ENCODE peak calls at places on chromosomes 12 and 14, in four cellular contexts. One of them, this sample, is unnamed. For H3K36me3 and H3K4me1, the result is how much of the 10 kb centered on the place peaks cover.

GRCh38 chr12:82474798-82475184 is 116.5 kb downstream of the METTL25 start:
- DNase-seq in suprapubic skin: no peak
- DNase-seq in ovary: no peak
- DNase-seq in Peyer's patch: no peak
- DNase-seq in this sample: no peak

GRCh38 chr14:90615444-90616095 is 200.7 kb downstream of the TTC7B start:
- DNase-seq in suprapubic skin: no peak
- DNase-seq in ovary: no peak
- DNase-seq in Peyer's patch: no peak
- DNase-seq in this sample: no peak

GRCh38 chr14:73443758-73444157 is 14.6 kb downstream of the NUMB start:
- DNase-seq in suprapubic skin: no peak
- DNase-seq in ovary: no peak
- DNase-seq in Peyer's patch: no peak
- DNase-seq in this sample: no peak

GRCh38 chr12:89856431-89856830 is 147.8 kb upstream of the ATP2B1 start:
- DNase-seq in suprapubic skin: no peak
- DNase-seq in ovary: no peak
- DNase-seq in Peyer's patch: no peak
- DNase-seq in this sample: no peak

GRCh38 chr14:80809663-80810062 is 131.9 kb downstream of the CEP128 start:
- DNase-seq in Peyer's patch: no peak
- DNase-seq in ovary: no peak
- DNase-seq in suprapubic skin: no peak
- DNase-seq in this sample: no peak

GRCh38 chr12:130353081-130353480 is 15.4 kb downstream of the PIWIL1 start:
- DNase-seq in suprapubic skin: no peak
- DNase-seq in Peyer's patch: no peak
- DNase-seq in ovary: no peak
- DNase-seq in this sample: no peak

GRCh38 chr12:121858662-121859572 is at the start of gene HPD:
- DNase-seq in Peyer's patch: no peak
- DNase-seq in suprapubic skin: no peak
- DNase-seq in ovary: peak
- DNase-seq in this sample: peak

GRCh38 chr12:16198884-16199283 is 78.6 kb downstream of the SLC15A5 start:
- DNase-seq in ovary: no peak
- DNase-seq in suprapubic skin: no peak
- DNase-seq in Peyer's patch: no peak
- DNase-seq in this sample: no peak

GRCh38 chr14:33363687-33364086 is 425.0 kb downstream of the NPAS3 start:
- DNase-seq in Peyer's patch: no peak
- DNase-seq in suprapubic skin: no peak
- DNase-seq in ovary: no peak
- DNase-seq in this sample: no peak

GRCh38 chr12:59459966-59460365 is 135.9 kb upstream of the SLC16A7 start:
- DNase-seq in ovary: no peak
- DNase-seq in suprapubic skin: no peak
- DNase-seq in Peyer's patch: no peak
- DNase-seq in this sample: no peak

GRCh38 chr14:68391292-68392014 is 401.4 kb downstream of the ZFP36L1 start:
- DNase-seq in ovary: no peak
- DNase-seq in Peyer's patch: no peak
- DNase-seq in suprapubic skin: no peak
- DNase-seq in this sample: no peak

DNA sequence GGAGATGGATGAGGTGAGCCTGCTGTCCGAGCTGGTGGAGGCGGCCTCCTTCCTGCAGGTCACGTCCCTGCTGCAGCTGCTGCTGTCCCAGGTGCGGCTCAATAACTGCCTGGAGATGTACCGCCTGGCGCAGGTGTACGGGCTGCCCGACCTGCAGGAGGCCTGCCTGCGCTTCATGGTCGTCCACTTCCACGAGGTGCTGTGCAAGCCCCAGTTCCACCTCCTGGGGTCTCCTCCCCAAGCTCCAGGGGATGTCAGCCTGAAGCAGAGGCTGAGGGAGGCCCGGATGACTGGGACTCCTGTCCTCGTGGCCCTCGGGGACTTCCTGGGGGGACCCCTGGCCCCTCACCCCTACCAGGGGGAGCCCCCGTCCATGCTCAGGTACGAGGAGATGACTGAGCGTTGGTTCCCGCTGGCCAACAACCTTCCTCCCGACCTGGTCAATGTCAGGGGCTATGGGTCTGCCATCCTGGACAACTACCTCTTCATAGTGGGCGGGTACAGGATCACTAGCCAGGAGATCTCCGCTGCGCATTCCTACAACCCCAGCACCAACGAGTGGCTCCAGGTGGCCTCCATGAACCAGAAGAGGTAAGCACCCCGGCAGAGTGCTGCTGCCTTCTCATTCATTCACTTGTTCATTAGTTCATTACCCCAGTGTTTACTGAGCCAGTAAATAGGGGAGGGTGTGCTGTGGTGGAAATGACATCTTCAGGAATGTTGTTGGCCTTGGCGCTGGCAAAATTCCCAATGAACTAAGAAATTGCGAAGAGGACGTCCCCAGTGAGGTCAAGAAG is 774 bp upstream of the MANSC4 start:
- DNase-seq in suprapubic skin: peak
- DNase-seq in Peyer's patch: peak
- DNase-seq in ovary: peak
- DNase-seq in this sample: no peak
- H3K27ac ChIP-seq in suprapubic skin: peak
- H3K27ac ChIP-seq in Peyer's patch: peak
- H3K27ac ChIP-seq in ovary: peak
- H3K27ac ChIP-seq in this sample: peak

DNA sequence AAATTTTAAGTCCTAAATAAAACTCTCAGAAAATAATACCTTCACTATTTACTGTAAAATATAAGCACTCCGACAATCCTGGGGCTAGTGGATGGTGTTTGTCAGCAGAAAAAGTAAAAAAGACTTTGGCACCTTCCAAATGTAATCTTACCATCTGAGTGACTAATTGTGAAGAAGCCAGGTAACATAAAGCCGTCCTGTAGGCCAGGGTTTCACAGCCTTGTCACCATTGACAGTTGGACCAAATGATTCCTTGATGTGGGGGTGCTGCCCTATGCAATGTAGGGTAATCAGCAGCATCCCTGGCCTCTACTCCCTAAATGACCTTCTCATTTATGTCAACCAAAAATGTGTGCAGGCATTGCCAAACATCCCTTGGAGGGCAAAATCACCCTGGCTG is 87.2 kb downstream of the CAPZA3 start:
- DNase-seq in ovary: no peak
- DNase-seq in suprapubic skin: no peak
- DNase-seq in Peyer's patch: no peak
- DNase-seq in this sample: no peak
- H3K36me3 ChIP-seq in ovary: under half
- H3K36me3 ChIP-seq in suprapubic skin: under half
- H3K36me3 ChIP-seq in Peyer's patch: under half
- H3K36me3 ChIP-seq in this sample: under half

GRCh38 chr12:114917307-114917706 is 233.3 kb upstream of the TBX3 start:
- DNase-seq in ovary: no peak
- DNase-seq in Peyer's patch: no peak
- DNase-seq in suprapubic skin: no peak
- DNase-seq in this sample: no peak

GRCh38 chr12:114918535-114919233 is 234.7 kb upstream of the TBX3 start:
- DNase-seq in suprapubic skin: no peak
- DNase-seq in Peyer's patch: no peak
- DNase-seq in ovary: no peak
- DNase-seq in this sample: no peak

GRCh38 chr12:114917953-114918352 is 234.0 kb upstream of the TBX3 start:
- DNase-seq in ovary: no peak
- DNase-seq in Peyer's patch: no peak
- DNase-seq in suprapubic skin: no peak
- DNase-seq in this sample: no peak

GRCh38 chr12:114920828-114921579 is 237.0 kb upstream of the TBX3 start:
- DNase-seq in Peyer's patch: no peak
- DNase-seq in suprapubic skin: no peak
- DNase-seq in ovary: no peak
- DNase-seq in this sample: no peak

GRCh38 chr12:114919479-114919878 is 235.5 kb upstream of the TBX3 start:
- DNase-seq in Peyer's patch: no peak
- DNase-seq in suprapubic skin: no peak
- DNase-seq in ovary: no peak
- DNase-seq in this sample: no peak
- H3K4me1 ChIP-seq in Peyer's patch: under half
- H3K4me1 ChIP-seq in suprapubic skin: under half
- H3K4me1 ChIP-seq in ovary: under half
- H3K4me1 ChIP-seq in this sample: under half

GRCh38 chr14:104746951-104747481 is 5.9 kb upstream of the SIVA1 start:
- DNase-seq in Peyer's patch: no peak
- DNase-seq in ovary: no peak
- DNase-seq in suprapubic skin: no peak
- DNase-seq in this sample: no peak
- H3K27ac ChIP-seq in Peyer's patch: peak
- H3K27ac ChIP-seq in ovary: no peak
- H3K27ac ChIP-seq in suprapubic skin: peak
- H3K27ac ChIP-seq in this sample: peak

GRCh38 chr14:100256339-100256895 is 17.5 kb downstream of the YY1 start:
- DNase-seq in Peyer's patch: no peak
- DNase-seq in suprapubic skin: no peak
- DNase-seq in ovary: no peak
- DNase-seq in this sample: no peak
- H3K36me3 ChIP-seq in Peyer's patch: under half
- H3K36me3 ChIP-seq in suprapubic skin: under half
- H3K36me3 ChIP-seq in ovary: under half
- H3K36me3 ChIP-seq in this sample: under half

GRCh38 chr12:101823891-101824290 is 6.9 kb downstream of the GNPTAB start:
- DNase-seq in ovary: no peak
- DNase-seq in Peyer's patch: peak
- DNase-seq in suprapubic skin: peak
- DNase-seq in this sample: no peak
- H3K4me1 ChIP-seq in ovary: under half
- H3K4me1 ChIP-seq in Peyer's patch: under half
- H3K4me1 ChIP-seq in suprapubic skin: under half
- H3K4me1 ChIP-seq in this sample: under half

DNA sequence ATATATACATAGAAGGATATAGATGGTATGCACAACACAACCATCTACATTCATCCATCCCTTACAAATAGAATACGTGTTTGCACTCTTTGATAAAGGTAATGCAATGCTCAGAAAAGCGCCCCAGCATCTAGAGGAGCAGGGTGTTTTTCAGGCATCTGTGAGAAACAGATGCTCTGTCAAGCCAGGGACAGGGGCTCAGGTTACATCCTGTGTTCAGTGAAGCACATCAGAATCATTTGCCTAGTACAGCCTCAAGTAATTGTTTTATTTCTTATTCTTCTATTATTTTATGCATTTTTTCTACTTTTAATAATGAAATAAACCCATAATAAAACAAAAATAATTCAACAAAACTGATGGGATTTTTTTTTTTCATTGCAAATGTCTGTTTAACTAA is 50.5 kb upstream of the HIF1A start:
- DNase-seq in suprapubic skin: no peak
- DNase-seq in Peyer's patch: peak
- DNase-seq in ovary: no peak
- DNase-seq in this sample: no peak
- H3K27ac ChIP-seq in suprapubic skin: no peak
- H3K27ac ChIP-seq in Peyer's patch: no peak
- H3K27ac ChIP-seq in ovary: no peak
- H3K27ac ChIP-seq in this sample: no peak

GRCh38 chr14:104385189-104386135 is 194.1 kb upstream of the C14orf180 start:
- DNase-seq in suprapubic skin: peak
- DNase-seq in ovary: peak
- DNase-seq in Peyer's patch: no peak
- DNase-seq in this sample: no peak
- H3K36me3 ChIP-seq in suprapubic skin: under half
- H3K36me3 ChIP-seq in ovary: under half
- H3K36me3 ChIP-seq in Peyer's patch: under half
- H3K36me3 ChIP-seq in this sample: under half

GRCh38 chr12:110047297-110047940 is 903 bp downstream of the C12orf76 start:
- DNase-seq in suprapubic skin: no peak
- DNase-seq in Peyer's patch: no peak
- DNase-seq in ovary: no peak
- DNase-seq in this sample: no peak
- H3K4me1 ChIP-seq in suprapubic skin: under half
- H3K4me1 ChIP-seq in Peyer's patch: under half
- H3K4me1 ChIP-seq in ovary: under half
- H3K4me1 ChIP-seq in this sample: under half

This sample was measured in right lobe of liver.